ENCODE peak calls at places on chromosomes 2 and 18, in four cellular contexts. G, W, V and M are unnamed samples.

GRCh38 chr2:152815634-152816257 is 97.3 kb downstream of the ARL6IP6 start:
- DNase-seq in G (no peak), W (no peak), V (no peak), M (no peak)

GRCh38 chr2:187877391-187877790 is 323.2 kb upstream of the TFPI start:
- DNase-seq in G (no peak), W (no peak), V (no peak), M (no peak)

GRCh38 chr2:219566640-219567039 is 4.7 kb downstream of the OBSL1 start:
- DNase-seq in G (no peak), W (peak), V (no peak), M (no peak)

GRCh38 chr18:58186258-58186948 is 142.4 kb downstream of the NEDD4L start:
- DNase-seq in G (no peak), W (no peak), V (peak), M (peak)

GRCh38 chr2:49225126-49225525 is 70.8 kb upstream of the FSHR start:
- DNase-seq in G (no peak), W (no peak), V (no peak), M (peak)

GRCh38 chr2:117137371-117137770 is 677.1 kb upstream of the DDX18 start:
- DNase-seq in G (peak), W (no peak), V (no peak), M (no peak)

GRCh38 chr2:42510191-42510929 is 16.6 kb upstream of the KCNG3 start:
- DNase-seq in G (peak), W (no peak), V (no peak), M (peak)

GRCh38 chr2:8927510-8928456 is 75.7 kb downstream of the MBOAT2 start:
- DNase-seq in G (no peak), W (no peak), V (no peak), M (no peak)

GRCh38 chr2:219205981-219206441 is 571 bp upstream of the ZFAND2B start:
- DNase-seq in G (no peak), W (no peak), V (no peak), M (no peak)

GRCh38 chr2:15584767-15585469 is 6.8 kb upstream of the DDX1 start:
- DNase-seq in G (no peak), W (no peak), V (peak), M (no peak)

GRCh38 chr2:141911485-141912066 is 219.2 kb downstream of the LRP1B start:
- DNase-seq in G (peak), W (no peak), V (peak), M (peak)

GRCh38 chr2:138503652-138504051 is 2.1 kb downstream of the SPOPL start:
- DNase-seq in G (no peak), W (no peak), V (no peak), M (no peak)

GRCh38 chr18:60469396-60469795 is 96.8 kb upstream of the MC4R start:
- DNase-seq in G (no peak), W (no peak), V (no peak), M (peak)
- H3K4me3 ChIP-seq in G (no peak), W (no peak), V (no peak), M (no peak)

GRCh38 chr2:19359021-19359357 is 566 bp upstream of the OSR1 start:
- DNase-seq in G (no peak), W (no peak), V (no peak), M (no peak)
- H3K4me3 ChIP-seq in G (no peak), W (peak), V (peak), M (peak)

DNA sequence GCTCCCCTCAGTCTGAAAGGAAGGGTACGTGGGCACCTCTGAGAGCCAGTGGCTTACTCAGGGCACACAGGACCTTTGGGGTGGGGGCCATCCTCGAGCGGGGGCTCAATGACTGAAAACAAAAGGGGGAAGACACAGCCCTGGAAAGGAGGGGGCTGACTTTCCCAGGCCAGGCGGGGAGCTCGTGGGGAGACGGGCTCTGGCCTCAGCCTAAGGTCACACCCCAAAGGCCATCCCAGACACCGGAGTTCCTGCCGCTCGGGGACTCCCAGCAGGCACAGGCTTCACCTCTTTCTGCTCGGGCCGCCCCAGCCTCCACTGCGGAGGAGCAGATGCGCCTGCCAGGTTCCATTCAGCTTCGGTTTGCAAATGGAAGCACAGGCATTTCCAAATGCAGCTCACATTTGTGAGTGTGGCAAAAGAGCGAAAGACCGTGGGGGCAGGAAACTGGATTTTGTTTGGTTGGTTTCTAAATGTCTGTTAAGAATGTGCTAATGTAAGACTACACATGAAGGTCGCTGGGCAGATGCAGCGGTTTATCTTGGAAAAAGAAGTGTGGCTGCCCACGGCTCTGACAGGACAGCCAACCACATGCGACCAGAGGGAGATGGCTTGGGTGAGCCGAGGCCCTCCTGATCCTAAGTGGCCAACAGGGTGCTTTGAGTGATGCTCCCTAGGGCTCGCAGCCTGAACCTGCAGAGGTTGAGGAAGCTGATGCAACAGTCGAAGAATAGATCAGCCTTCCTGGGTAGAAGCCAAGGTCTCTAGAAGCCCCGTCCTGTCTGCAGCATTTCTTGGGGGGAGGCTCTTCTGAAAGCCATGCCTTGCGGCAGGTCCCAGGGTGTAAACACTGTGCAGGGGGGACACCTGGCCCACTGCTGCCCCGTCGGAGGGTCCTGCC is 136.6 kb downstream of the HDAC4 start:
- DNase-seq in G (peak), W (peak), V (peak), M (peak)
- H3K4me3 ChIP-seq in G (no peak), W (no peak), V (no peak), M (no peak)

DNA sequence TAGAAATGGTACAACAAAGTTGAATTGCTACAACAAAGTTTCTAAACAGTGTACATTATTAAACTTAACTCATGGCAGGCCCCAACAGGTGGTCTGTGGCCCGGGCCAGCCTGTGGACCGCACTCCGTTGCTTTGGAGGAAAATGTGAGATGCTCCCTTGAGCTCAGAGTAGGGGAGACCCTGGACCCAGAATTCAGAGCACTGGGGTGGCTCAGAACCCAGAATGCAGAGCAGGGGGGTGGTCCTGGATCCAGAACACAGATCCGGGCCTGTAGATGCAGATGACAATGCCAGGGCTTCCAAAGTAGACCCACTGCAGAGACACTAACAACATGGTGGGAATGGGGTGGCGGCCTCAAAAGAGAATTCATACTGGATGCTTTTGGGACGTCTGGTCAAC is 311.0 kb downstream of the NDUFA10 start:
- DNase-seq in G (no peak), W (peak), V (no peak), M (no peak)
- H3K4me3 ChIP-seq in G (no peak), W (no peak), V (no peak), M (no peak)

GRCh38 chr2:145158051-145158586 is 638.2 kb upstream of the ZEB2 start:
- DNase-seq in G (peak), W (peak), V (peak), M (peak)
- H3K4me3 ChIP-seq in G (no peak), W (no peak), V (no peak), M (no peak)

GRCh38 chr2:182522930-182523541 is 96.2 kb upstream of the PDE1A start:
- DNase-seq in G (no peak), W (no peak), V (no peak), M (no peak)
- H3K4me3 ChIP-seq in G (no peak), W (no peak), V (no peak), M (no peak)

DNA sequence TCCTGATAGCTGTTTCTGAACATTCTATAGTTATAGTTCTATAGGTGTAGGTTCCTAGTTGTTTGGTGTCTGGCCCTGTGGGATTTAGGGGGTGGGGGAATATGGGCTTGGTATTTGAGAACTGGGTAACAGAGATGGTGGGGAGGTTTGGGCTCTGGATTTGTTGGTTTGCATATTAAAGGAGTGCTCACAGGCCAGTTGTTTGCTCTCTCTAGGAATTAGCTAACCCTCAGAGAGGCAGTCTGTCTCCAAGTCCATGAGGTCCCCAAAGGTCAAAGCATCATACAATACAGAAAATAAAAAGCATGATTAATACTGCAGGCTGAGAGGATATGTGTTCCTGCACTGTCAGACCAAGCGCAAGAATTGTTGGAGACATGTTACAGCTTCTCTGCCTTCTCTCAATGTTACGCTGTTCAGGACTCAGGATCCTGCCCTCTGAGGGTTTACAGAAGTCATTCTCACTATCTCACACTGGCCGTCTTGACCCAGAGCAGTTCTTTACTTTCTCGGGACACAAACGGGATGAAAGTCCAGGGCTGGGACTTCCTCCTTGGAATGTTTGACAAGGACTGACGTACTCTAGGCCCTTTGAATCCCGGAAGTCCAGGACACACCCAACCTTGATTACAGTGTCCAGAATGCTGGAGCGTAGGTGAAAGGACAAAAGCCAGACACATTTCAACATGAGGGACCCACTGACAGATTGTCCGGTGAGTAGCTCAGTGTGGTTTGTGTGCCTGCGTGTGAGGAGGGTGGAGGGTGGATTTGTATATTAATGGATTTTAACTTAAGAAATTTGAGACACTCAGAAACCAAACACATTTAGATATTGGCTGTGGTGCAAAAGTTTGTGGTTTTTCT is at the start of gene NOSTRIN:
- DNase-seq in G (no peak), W (no peak), V (peak), M (peak)
- H3K4me3 ChIP-seq in G (no peak), W (no peak), V (no peak), M (no peak)

GRCh38 chr2:102486941-102487702 is 14.1 kb downstream of the SLC9A4 start:
- DNase-seq in G (no peak), W (no peak), V (no peak), M (no peak)

GRCh38 chr2:102489646-102490045 is 16.6 kb downstream of the SLC9A4 start:
- DNase-seq in G (peak), W (no peak), V (no peak), M (no peak)

GRCh38 chr2:102485151-102485769 is 12.2 kb downstream of the SLC9A4 start:
- DNase-seq in G (no peak), W (no peak), V (no peak), M (no peak)

GRCh38 chr2:102484310-102485061 is 11.5 kb downstream of the SLC9A4 start:
- DNase-seq in G (peak), W (no peak), V (no peak), M (no peak)

GRCh38 chr2:102488063-102488462 is 15.0 kb downstream of the SLC9A4 start:
- DNase-seq in G (peak), W (no peak), V (peak), M (peak)
- H3K4me3 ChIP-seq in G (no peak), W (no peak), V (no peak), M (no peak)